ENCODE peak calls at places on chromosomes 5 and 9, in six cellular contexts. K is SK-N-SH, A is cardiac muscle cell, X is GM23338, V is uterus, T is hepatocyte. U is an unnamed sample.

GRCh38 chr5:28703651-28704260 is 1665.4 kb upstream of the CDH9 start:
- DNase-seq in K (no peak), A (no peak), X (no peak), V (no peak), T (no peak), U (no peak)

GRCh38 chr5:139108056-139108811 is 89.9 kb downstream of the SIL1 start:
- DNase-seq in K (no peak), A (peak; percentile 26), X (no peak), V (no peak), T (no peak), U (no peak)

GRCh38 chr5:83097582-83098265 is 20.4 kb downstream of the XRCC4 start:
- DNase-seq in K (no peak), A (peak; percentile 32), X (no peak), V (no peak), T (peak; percentile 4), U (no peak)

GRCh38 chr9:78879324-78880100 is 582.6 kb downstream of the PSAT1 start:
- DNase-seq in K (no peak), A (no peak), X (no peak), V (no peak), T (no peak), U (no peak)

GRCh38 chr5:111627862-111628261 is 115.5 kb upstream of the STARD4 start:
- DNase-seq in K (no peak), A (no peak), X (no peak), V (no peak), T (no peak), U (no peak)

GRCh38 chr5:14135621-14136020 is 7.5 kb upstream of the TRIO start:
- DNase-seq in K (no peak), A (no peak), X (no peak), V (no peak), T (no peak), U (no peak)

GRCh38 chr5:170603578-170604565 is 100.1 kb downstream of the KCNIP1 start:
- DNase-seq in K (peak; percentile 84), A (peak; percentile 57), X (peak; percentile 94), V (peak; percentile 27), T (peak; percentile 65), U (peak; percentile 51)

GRCh38 chr5:119945696-119946095 is 316.3 kb downstream of the FAM170A start:
- DNase-seq in K (no peak), A (no peak), X (no peak), V (no peak), T (no peak), U (no peak)

GRCh38 chr5:77924081-77924480 is 147.9 kb upstream of the TBCA start:
- DNase-seq in K (no peak), A (no peak), X (peak; percentile 29), V (no peak), T (no peak), U (no peak)

GRCh38 chr9:7777776-7778175 is 21.8 kb downstream of the DMAC1 start:
- DNase-seq in K (no peak), A (no peak), X (no peak), V (no peak), T (no peak), U (no peak)

GRCh38 chr5:175696139-175696854 is 38.4 kb downstream of the HRH2 start:
- DNase-seq in K (peak; percentile 55), A (peak; percentile 49), X (peak; percentile 92), V (peak; percentile 26), T (peak; percentile 84), U (peak; percentile 86)

GRCh38 chr5:137613554-137614265 is 114.6 kb upstream of the SPOCK1 start:
- DNase-seq in K (no peak), A (peak; percentile 28), X (no peak), V (no peak), T (no peak), U (no peak)

GRCh38 chr5:109961755-109962154 is 272.0 kb downstream of the MAN2A1 start:
- DNase-seq in K (no peak), A (no peak), X (no peak), V (no peak), T (no peak), U (no peak)

GRCh38 chr9:127884427-127884911 is 7.0 kb upstream of the AK1 start:
- DNase-seq in K (peak; percentile 72), A (no peak), X (no peak), V (no peak), T (no peak), U (no peak)

GRCh38 chr9:126057869-126058467 is 268.7 kb upstream of the MVB12B start:
- DNase-seq in K (peak; percentile 66), A (no peak), X (no peak), V (no peak), T (no peak), U (no peak)

GRCh38 chr5:163459465-163459887 is 426 bp downstream of the NUDCD2 start:
- DNase-seq in K (no peak), A (no peak), X (peak; percentile 68), V (no peak), T (no peak), U (no peak)

GRCh38 chr5:96177303-96177869 is 215.7 kb upstream of the ELL2 start:
- DNase-seq in K (peak; percentile 15), A (peak; percentile 74), X (no peak), V (no peak), T (peak; percentile 56), U (no peak)

GRCh38 chr5:139061856-139062255 is 136.3 kb downstream of the SIL1 start:
- DNase-seq in K (no peak), A (peak; percentile 40), X (peak; percentile 46), V (no peak), T (peak; percentile 11), U (no peak)

GRCh38 chr5:168962323-168962722 is 338.6 kb downstream of the SLIT3 start:
- DNase-seq in K (no peak), A (no peak), X (no peak), V (no peak), T (no peak), U (no peak)

GRCh38 chr5:59272744-59273427 is 620.6 kb downstream of the PDE4D start:
- DNase-seq in K (no peak), A (no peak), X (no peak), V (no peak), T (no peak), U (no peak)

GRCh38 chr5:135577421-135577820 is 1.4 kb downstream of the CXCL14 start:
- DNase-seq in K (no peak), A (no peak), X (peak; percentile 28), V (no peak), T (no peak), U (no peak)

GRCh38 chr5:106121972-106122605 is 1548.6 kb downstream of the EFNA5 start:
- DNase-seq in K (peak; percentile 20), A (peak; percentile 48), X (peak; percentile 66), V (no peak), T (peak; percentile 9), U (peak; percentile 44)

GRCh38 chr9:86925686-86926085 is 21.6 kb downstream of the GAS1 start:
- DNase-seq in K (no peak), A (peak; percentile 52), X (no peak), V (no peak), T (no peak), U (no peak)

GRCh38 chr9:135456436-135457104 is 23.0 kb upstream of the PPP1R26 start:
- DNase-seq in K (peak; percentile 54), A (no peak), X (no peak), V (no peak), T (no peak), U (no peak)

GRCh38 chr5:123809594-123810172 is 297.7 kb downstream of the CSNK1G3 start:
- DNase-seq in K (no peak), A (no peak), X (no peak), V (no peak), T (peak; percentile 50), U (peak; percentile 39)

GRCh38 chr5:123808841-123809240 is 296.9 kb downstream of the CSNK1G3 start:
- DNase-seq in K (no peak), A (no peak), X (no peak), V (no peak), T (no peak), U (no peak)

GRCh38 chr5:123811771-123812170 is 299.8 kb downstream of the CSNK1G3 start:
- DNase-seq in K (no peak), A (no peak), X (no peak), V (no peak), T (no peak), U (no peak)

GRCh38 chr5:123810253-123810652 is 298.3 kb downstream of the CSNK1G3 start:
- DNase-seq in K (no peak), A (no peak), X (peak; percentile 10), V (no peak), T (peak; percentile 74), U (peak; percentile 48)

DNA sequence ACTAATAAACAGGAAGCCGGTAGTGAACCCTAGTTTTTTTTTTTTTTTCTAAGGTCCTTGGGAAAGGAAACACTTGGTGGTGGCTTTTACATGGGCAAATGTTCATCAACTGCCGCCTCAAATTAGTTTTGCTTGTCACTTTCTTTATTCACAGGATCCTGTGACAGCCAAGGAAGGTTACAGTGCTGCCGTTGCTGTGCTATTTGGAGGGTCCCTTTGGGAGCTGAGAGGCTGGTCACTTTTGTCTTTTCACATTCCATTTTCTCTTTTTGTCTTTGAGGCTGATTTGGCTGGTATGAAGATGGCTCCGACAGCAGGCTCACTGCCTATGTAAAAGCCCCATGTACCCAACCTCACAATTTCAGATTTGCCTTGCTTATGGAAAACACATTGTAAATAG is 298.9 kb downstream of the CSNK1G3 start:
- DNase-seq in K (no peak), A (no peak), X (peak; percentile 4), V (no peak), T (no peak), U (no peak)
- H3K4me1 ChIP-seq in K (peaks cover 35% of the 10 kb centered on the region), A (peaks cover 87% of the 10 kb centered on the region), X (peaks cover 80% of the 10 kb centered on the region), V (no peaks in the 10 kb centered on the region), T (peaks cover 48% of the 10 kb centered on the region), U (peaks cover 10% of the 10 kb centered on the region)

DNA sequence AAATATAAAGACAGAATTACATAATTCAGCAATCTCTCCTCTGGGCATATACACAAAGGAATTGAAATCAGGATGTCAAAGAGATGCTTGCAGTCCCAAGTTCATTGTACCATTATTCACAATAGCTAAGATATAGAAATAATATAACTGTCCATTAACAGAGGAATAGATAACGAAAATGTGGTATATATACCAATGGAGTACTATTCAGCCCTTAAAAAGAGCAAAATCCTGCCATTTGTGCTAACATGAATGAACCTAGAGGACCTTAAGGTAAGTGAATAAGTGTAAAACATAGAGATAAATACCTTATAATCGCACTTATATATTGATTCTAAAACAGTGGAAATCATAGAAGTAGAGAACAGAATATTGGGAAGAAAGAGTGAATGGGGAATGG is 7.0 kb downstream of the ST8SIA4 start:
- DNase-seq in K (no peak), A (no peak), X (no peak), V (no peak), T (no peak), U (no peak)
- H3K4me3 ChIP-seq in K (no peak overlapping the region), A (no peak overlapping the region), X (no peak overlapping the region), V (no peak overlapping the region), T (no peak overlapping the region), U (no peak overlapping the region)

GRCh38 chr5:167587768-167588167 is 703.7 kb upstream of the WWC1 start:
- DNase-seq in K (peak; percentile 48), A (peak; percentile 50), X (peak; percentile 84), V (no peak), T (peak; percentile 57), U (no peak)
- TF ChIP-seq CTCF in K (peak; percentile 57), A (peak; percentile 61), X (peak; percentile 72), V (no peak), T (peak; percentile 52), U (no peak)

GRCh38 chr5:71640408-71640807 is 53.3 kb downstream of the MCCC2 start:
- DNase-seq in K (no peak), A (no peak), X (no peak), V (no peak), T (no peak), U (no peak)

GRCh38 chr5:71632168-71632567 is 45.0 kb downstream of the MCCC2 start:
- DNase-seq in K (no peak), A (no peak), X (no peak), V (no peak), T (no peak), U (no peak)

GRCh38 chr5:71633255-71634155 is 46.4 kb downstream of the MCCC2 start:
- DNase-seq in K (no peak), A (peak; percentile 22), X (no peak), V (no peak), T (no peak), U (no peak)

GRCh38 chr5:71637133-71637532 is 50.0 kb downstream of the MCCC2 start:
- DNase-seq in K (no peak), A (no peak), X (no peak), V (no peak), T (no peak), U (no peak)
- H3K4me1 ChIP-seq in K (no peaks in the 10 kb centered on the region), A (no peaks in the 10 kb centered on the region), X (no peaks in the 10 kb centered on the region), V (no peaks in the 10 kb centered on the region), T (no peaks in the 10 kb centered on the region), U (no peaks in the 10 kb centered on the region)

U was measured in mucosa of descending colon.